ENCODE peak calls at places on chromosomes 2 and 18, in four cellular contexts. Z, Q, C and X are unnamed samples.

GRCh38 chr2:136117909-136118818 is at the start of gene CXCR4:
- DNase-seq in Z (peak; percentile 80), Q (peak; percentile 86), C (peak; percentile 69), X (peak; percentile 79)

GRCh38 chr18:55251186-55251995 is 292.1 kb upstream of the CCDC68 start:
- DNase-seq in Z (no peak), Q (no peak), C (no peak), X (no peak)

GRCh38 chr18:79965119-79965902 is 868 bp downstream of the HSBP1L1 start:
- DNase-seq in Z (peak; percentile 52), Q (no peak), C (peak; percentile 55), X (peak; percentile 89)

GRCh38 chr2:176562359-176563043 is 293.3 kb downstream of the MTX2 start:
- DNase-seq in Z (no peak), Q (no peak), C (no peak), X (no peak)

GRCh38 chr18:59823611-59824195 is 76.1 kb upstream of the PMAIP1 start:
- DNase-seq in Z (peak; percentile 82), Q (peak; percentile 82), C (peak; percentile 83), X (peak; percentile 69)

GRCh38 chr2:54438271-54438670 is 17.9 kb upstream of the SPTBN1 start:
- DNase-seq in Z (no peak), Q (no peak), C (no peak), X (no peak)

GRCh38 chr2:169108098-169108884 is 38.9 kb downstream of the DHRS9 start:
- DNase-seq in Z (no peak), Q (no peak), C (no peak), X (no peak)

GRCh38 chr2:231617059-231617926 is 24.6 kb downstream of the TEX44 start:
- DNase-seq in Z (no peak), Q (no peak), C (no peak), X (peak; percentile 63)

GRCh38 chr2:106288873-106289272 is 94.8 kb upstream of the UXS1 start:
- DNase-seq in Z (no peak), Q (no peak), C (no peak), X (no peak)

GRCh38 chr18:8705280-8705940 is at the start of gene MTCL1:
- DNase-seq in Z (no peak), Q (peak; percentile 39), C (peak; percentile 53), X (peak; percentile 47)

GRCh38 chr2:162106146-162106551 is 32.1 kb upstream of the DPP4 start:
- DNase-seq in Z (no peak), Q (no peak), C (no peak), X (no peak)

GRCh38 chr2:105042189-105042588 is 4.3 kb downstream of the MRPS9 start:
- DNase-seq in Z (no peak), Q (no peak), C (no peak), X (no peak)

GRCh38 chr2:127576433-127577207 is 41.1 kb downstream of the MYO7B start:
- DNase-seq in Z (no peak), Q (no peak), C (peak; percentile 41), X (no peak)